ENCODE peak calls at places on chromosomes 16 and 17, in nine cellular contexts. Q is AG09309; V is central memory CD4-positive, alpha-beta T cell; U is NCI-H2081; I is stimulated activated CD8-positive, alpha-beta memory T cell treated with anti-CD3 and anti-CD28 coated beads, Interleukin-4, amount 100 ng/mL, for 1 hour; G is HEK293T; C is gastrocnemius medialis; X is cardiac muscle cell; Z is AML-193. W is an unnamed sample.

GRCh38 chr17:63418540-63418939 is 27.6 kb downstream of the CYB561 start:
- DNase-seq in Q (no peak), V (no peak), U (no peak), I (no peak), G (no peak), C (no peak), X (no peak), Z (no peak), W (no peak)

GRCh38 chr17:2063306-2064146 is 8.6 kb downstream of the HIC1 start:
- DNase-seq in Q (no peak), V (no peak), U (no peak), I (no peak), G (no peak), C (no peak), X (peak), Z (no peak), W (no peak)

GRCh38 chr16:29665294-29666077 is 2.4 kb downstream of the SPN start:
- DNase-seq in Q (no peak), V (peak), U (no peak), I (no peak), G (no peak), C (no peak), X (no peak), Z (no peak), W (no peak)

GRCh38 chr16:22424161-22424937 is 49.9 kb upstream of the CDR2 start:
- DNase-seq in Q (no peak), V (no peak), U (no peak), I (no peak), G (no peak), C (peak), X (peak), Z (no peak), W (no peak)

GRCh38 chr17:78128616-78129384 is at the start of gene TMC6:
- DNase-seq in Q (no peak), V (peak), U (peak), I (no peak), G (peak), C (no peak), X (no peak), Z (peak), W (no peak)

GRCh38 chr17:67058036-67058435 is 13.7 kb downstream of the CACNG1 start:
- DNase-seq in Q (no peak), V (no peak), U (no peak), I (no peak), G (no peak), C (no peak), X (no peak), Z (no peak), W (no peak)

GRCh38 chr17:17028059-17028877 is 14.0 kb upstream of the MPRIP start:
- DNase-seq in Q (no peak), V (no peak), U (no peak), I (no peak), G (no peak), C (no peak), X (peak), Z (no peak), W (no peak)

GRCh38 chr16:17296412-17296811 is 174.3 kb downstream of the XYLT1 start:
- DNase-seq in Q (no peak), V (no peak), U (no peak), I (no peak), G (no peak), C (no peak), X (no peak), Z (no peak), W (no peak)

GRCh38 chr16:71626858-71627213 is 852 bp downstream of the MARVELD3 start:
- DNase-seq in Q (no peak), V (no peak), U (no peak), I (no peak), G (no peak), C (no peak), X (no peak), Z (no peak), W (no peak)

GRCh38 chr17:12789976-12790805 is 893 bp downstream of the ARHGAP44 start:
- DNase-seq in Q (no peak), V (no peak), U (no peak), I (no peak), G (peak), C (no peak), X (peak), Z (no peak), W (no peak)

GRCh38 chr16:57616871-57617270 is 11.6 kb upstream of the ADGRG1 start:
- DNase-seq in Q (no peak), V (no peak), U (no peak), I (no peak), G (no peak), C (no peak), X (peak), Z (no peak), W (no peak)

GRCh38 chr16:30893082-30893743 is 664 bp downstream of the BCL7C start:
- DNase-seq in Q (no peak), V (peak), U (no peak), I (no peak), G (no peak), C (no peak), X (no peak), Z (no peak), W (no peak)

GRCh38 chr16:66304961-66305360 is 61.5 kb upstream of the CDH5 start:
- DNase-seq in Q (no peak), V (no peak), U (no peak), I (no peak), G (no peak), C (no peak), X (no peak), Z (no peak), W (no peak)

GRCh38 chr16:79618712-79619050 is 18.1 kb upstream of the MAF start:
- DNase-seq in Q (no peak), V (no peak), U (no peak), I (no peak), G (no peak), C (no peak), X (no peak), Z (no peak), W (no peak)

GRCh38 chr17:40218740-40219072 is 398 bp upstream of the WIPF2 start:
- DNase-seq in Q (no peak), V (peak), U (peak), I (peak), G (peak), C (peak), X (peak), Z (no peak), W (no peak)

GRCh38 chr17:83101805-83102480 is 22.5 kb downstream of the METRNL start:
- DNase-seq in Q (no peak), V (no peak), U (no peak), I (no peak), G (no peak), C (no peak), X (peak), Z (no peak), W (no peak)

GRCh38 chr16:84484579-84485254 is 19.7 kb downstream of the MEAK7 start:
- DNase-seq in Q (no peak), V (no peak), U (peak), I (no peak), G (peak), C (peak), X (peak), Z (peak), W (no peak)

GRCh38 chr17:35242158-35242804 is 591 bp upstream of the SLFN5 start:
- DNase-seq in Q (no peak), V (peak), U (peak), I (peak), G (peak), C (peak), X (peak), Z (peak), W (no peak)

GRCh38 chr16:66996324-66996982 is 8.1 kb downstream of the CES4A start:
- DNase-seq in Q (peak), V (no peak), U (no peak), I (no peak), G (no peak), C (peak), X (peak), Z (no peak), W (no peak)

GRCh38 chr17:11628374-11628773 is 30.1 kb downstream of the DNAH9 start:
- DNase-seq in Q (no peak), V (no peak), U (no peak), I (no peak), G (peak), C (no peak), X (no peak), Z (no peak), W (no peak)

GRCh38 chr17:54891176-54891821 is 9.4 kb upstream of the TOM1L1 start:
- DNase-seq in Q (peak), V (no peak), U (peak), I (no peak), G (peak), C (no peak), X (peak), Z (peak), W (peak)

GRCh38 chr17:42381898-42382297 is 6.3 kb downstream of the STAT3 start:
- DNase-seq in Q (no peak), V (no peak), U (no peak), I (no peak), G (no peak), C (no peak), X (no peak), Z (no peak), W (no peak)

GRCh38 chr17:62628845-62629555 is 1.5 kb downstream of the MRC2 start:
- DNase-seq in Q (no peak), V (no peak), U (no peak), I (no peak), G (no peak), C (no peak), X (peak), Z (no peak), W (no peak)

GRCh38 chr16:89842471-89843408 is 14.5 kb downstream of the SPIRE2 start:
- DNase-seq in Q (no peak), V (no peak), U (no peak), I (no peak), G (no peak), C (no peak), X (peak), Z (no peak), W (no peak)

GRCh38 chr17:17511971-17512858 is 16.0 kb upstream of the RASD1 start:
- DNase-seq in Q (peak), V (no peak), U (no peak), I (no peak), G (no peak), C (peak), X (peak), Z (no peak), W (no peak)

GRCh38 chr16:86665319-86665675 is 86.9 kb downstream of the FOXL1 start:
- DNase-seq in Q (no peak), V (no peak), U (no peak), I (no peak), G (no peak), C (no peak), X (peak), Z (no peak), W (no peak)

GRCh38 chr17:2087597-2088211 is 32.8 kb downstream of the HIC1 start:
- DNase-seq in Q (no peak), V (peak), U (no peak), I (no peak), G (no peak), C (no peak), X (peak), Z (peak), W (no peak)

GRCh38 chr16:75931043-75931442 is 204.8 kb upstream of the CPHXL start:
- DNase-seq in Q (no peak), V (no peak), U (no peak), I (no peak), G (no peak), C (no peak), X (no peak), Z (no peak), W (no peak)

GRCh38 chr16:2981899-2982250 is 1.6 kb upstream of the PKMYT1 start:
- DNase-seq in Q (no peak), V (no peak), U (no peak), I (no peak), G (no peak), C (no peak), X (no peak), Z (no peak), W (no peak)

GRCh38 chr17:924711-925480 is 54.7 kb downstream of the NXN start:
- DNase-seq in Q (no peak), V (no peak), U (no peak), I (no peak), G (no peak), C (no peak), X (no peak), Z (no peak), W (no peak)

GRCh38 chr17:12596961-12597360 is 68.7 kb upstream of the MYOCD start:
- DNase-seq in Q (no peak), V (no peak), U (no peak), I (no peak), G (no peak), C (no peak), X (no peak), Z (no peak), W (no peak)

GRCh38 chr17:13353590-13353989 is 248.1 kb downstream of the HS3ST3A1 start:
- DNase-seq in Q (no peak), V (no peak), U (no peak), I (no peak), G (no peak), C (no peak), X (peak), Z (no peak), W (no peak)

GRCh38 chr17:82678265-82678891 is 20.1 kb downstream of the RAB40B start:
- DNase-seq in Q (no peak), V (no peak), U (peak), I (no peak), G (no peak), C (no peak), X (no peak), Z (no peak), W (no peak)

GRCh38 chr16:50509521-50510341 is 38.5 kb upstream of the NKD1 start:
- DNase-seq in Q (no peak), V (peak), U (no peak), I (peak), G (peak), C (no peak), X (peak), Z (peak), W (no peak)

GRCh38 chr17:1473170-1473569 is 17.1 kb upstream of the CRK start:
- DNase-seq in Q (no peak), V (no peak), U (no peak), I (no peak), G (no peak), C (no peak), X (no peak), Z (no peak), W (no peak)

GRCh38 chr17:67829331-67829730 is 4.0 kb downstream of the BPTF start:
- DNase-seq in Q (no peak), V (peak), U (no peak), I (no peak), G (no peak), C (no peak), X (no peak), Z (no peak), W (no peak)

GRCh38 chr16:35188288-35189155 is 1729.1 kb downstream of the TP53TG3F start:
- DNase-seq in Q (no peak), V (no peak), U (no peak), I (no peak), G (no peak), C (no peak), X (no peak), Z (peak), W (no peak)

GRCh38 chr16:84489141-84489540 is 15.3 kb downstream of the MEAK7 start:
- DNase-seq in Q (no peak), V (no peak), U (no peak), I (no peak), G (no peak), C (no peak), X (no peak), Z (no peak), W (no peak)

GRCh38 chr16:67673712-67674580 is 7.3 kb downstream of the C16orf86 start:
- DNase-seq in Q (no peak), V (no peak), U (peak), I (no peak), G (no peak), C (no peak), X (peak), Z (peak), W (no peak)

W was measured in NCI-H1048.